ENCODE peak calls at places on chromosomes 11 and 22, in six cellular contexts. O is NCI-H1694 treated with DMSO at 0.1 percent for 48 hours, R is NCI-H1105, Z is hippocampal formation, E is foreskin fibroblast, T is suprapubic skin. S is an unnamed sample.
A peak's percentile ranks its signal among the peaks of the same experiment; 100 is the strongest.

GRCh38 chr11:72617080-72617744 is 57.0 kb downstream of the PDE2A start:
- DNase-seq in O (peak; percentile 73), R (no peak), Z (peak; percentile 36), E (no peak), T (no peak), S (no peak)

GRCh38 chr11:104462346-104462745 is 298.4 kb upstream of the PDGFD start:
- DNase-seq in O (no peak), R (no peak), Z (no peak), E (peak; percentile 75), T (no peak), S (no peak)

GRCh38 chr11:130781906-130782305 is 134.4 kb downstream of the SNX19 start:
- DNase-seq in O (no peak), R (no peak), Z (no peak), E (peak; percentile 74), T (no peak), S (no peak)

GRCh38 chr22:38657248-38657909 is 941 bp downstream of the CBY1 start:
- DNase-seq in O (no peak), R (peak; percentile 3), Z (no peak), E (no peak), T (no peak), S (peak; percentile 18)

GRCh38 chr11:114154271-114155047 is 94.9 kb downstream of the ZBTB16 start:
- DNase-seq in O (no peak), R (no peak), Z (no peak), E (peak; percentile 88), T (no peak), S (no peak)

GRCh38 chr22:41274856-41275255 is 11.1 kb downstream of the RANGAP1 start:
- DNase-seq in O (no peak), R (no peak), Z (peak; percentile 69), E (no peak), T (no peak), S (no peak)

GRCh38 chr11:32309541-32310217 is 125.7 kb downstream of the WT1 start:
- DNase-seq in O (peak; percentile 75), R (peak; percentile 28), Z (no peak), E (no peak), T (no peak), S (no peak)

GRCh38 chr22:28892175-28892731 is 8.9 kb downstream of the ZNRF3 start:
- DNase-seq in O (no peak), R (no peak), Z (no peak), E (no peak), T (no peak), S (no peak)

GRCh38 chr22:45696227-45696626 is 24.6 kb downstream of the ATXN10 start:
- DNase-seq in O (no peak), R (no peak), Z (no peak), E (no peak), T (no peak), S (peak; percentile 5)

GRCh38 chr11:106466441-106467190 is 389.2 kb downstream of the AASDHPPT start:
- DNase-seq in O (no peak), R (no peak), Z (no peak), E (peak; percentile 77), T (no peak), S (no peak)

GRCh38 chr11:2991477-2992233 is 474 bp downstream of the NAP1L4 start:
- DNase-seq in O (no peak), R (no peak), Z (no peak), E (peak; percentile 34), T (peak; percentile 83), S (no peak)

GRCh38 chr11:4393209-4394196 is at the start of gene TRIM21:
- DNase-seq in O (peak; percentile 3), R (peak; percentile 10), Z (peak; percentile 74), E (peak; percentile 75), T (peak; percentile 87), S (peak; percentile 81)

GRCh38 chr11:134592391-134592990 is 180.4 kb upstream of the B3GAT1 start:
- DNase-seq in O (peak; percentile 25), R (peak; percentile 16), Z (no peak), E (no peak), T (no peak), S (no peak)

GRCh38 chr11:2135648-2136201 is 3.5 kb downstream of the IGF2 start:
- DNase-seq in O (no peak), R (no peak), Z (no peak), E (no peak), T (no peak), S (no peak)

GRCh38 chr11:80412604-80413003 is 971.8 kb upstream of the TENM4 start:
- DNase-seq in O (no peak), R (no peak), Z (no peak), E (no peak), T (no peak), S (no peak)

GRCh38 chr22:28441720-28442263 is 237.8 kb downstream of the TTC28 start:
- DNase-seq in O (no peak), R (no peak), Z (no peak), E (no peak), T (no peak), S (no peak)

GRCh38 chr22:48065852-48066251 is 1303.4 kb downstream of the TBC1D22A start:
- DNase-seq in O (no peak), R (no peak), Z (no peak), E (no peak), T (no peak), S (no peak)

GRCh38 chr11:95375881-95376280 is 144.9 kb upstream of the SESN3 start:
- DNase-seq in O (no peak), R (no peak), Z (no peak), E (peak; percentile 53), T (no peak), S (no peak)

GRCh38 chr11:76745561-76746207 is 37.5 kb upstream of the TSKU start:
- DNase-seq in O (no peak), R (no peak), Z (no peak), E (no peak), T (no peak), S (no peak)

GRCh38 chr11:1782026-1782696 is 18.4 kb upstream of the CTSD start:
- DNase-seq in O (no peak), R (no peak), Z (no peak), E (no peak), T (no peak), S (no peak)

GRCh38 chr11:100810146-100810545 is 123.1 kb downstream of the ARHGAP42 start:
- DNase-seq in O (no peak), R (no peak), Z (no peak), E (no peak), T (no peak), S (no peak)

GRCh38 chr11:118126082-118126838 is 26.4 kb downstream of the SCN4B start:
- DNase-seq in O (no peak), R (no peak), Z (no peak), E (no peak), T (no peak), S (peak; percentile 39)

GRCh38 chr11:34149786-34150185 is 44.4 kb downstream of the NAT10 start:
- DNase-seq in O (no peak), R (no peak), Z (no peak), E (no peak), T (no peak), S (no peak)